ENCODE peak calls at places on chromosomes 4 and X, in nine cellular contexts. One of them, this sample, is unnamed.

GRCh38 chr4:52577285-52577968 is 81.7 kb downstream of the USP46 start:
- DNase-seq in body of pancreas: no peak
- DNase-seq in adrenal gland: no peak
- DNase-seq in pancreas: no peak
- DNase-seq in progenitor cell of endocrine pancreas: no peak
- DNase-seq in mucosa of descending colon: no peak
- DNase-seq in colonic mucosa: no peak
- DNase-seq in GM06990: no peak
- DNase-seq in heart right ventricle: no peak
- DNase-seq in this sample: no peak

GRCh38 chr4:113438596-113438995 is 322.9 kb downstream of the CAMK2D start:
- DNase-seq in body of pancreas: no peak
- DNase-seq in adrenal gland: no peak
- DNase-seq in pancreas: no peak
- DNase-seq in progenitor cell of endocrine pancreas: no peak
- DNase-seq in mucosa of descending colon: no peak
- DNase-seq in colonic mucosa: no peak
- DNase-seq in GM06990: no peak
- DNase-seq in heart right ventricle: no peak
- DNase-seq in this sample: no peak

GRCh38 chr4:3213661-3214250 is 35.2 kb upstream of the MSANTD1 start:
- DNase-seq in body of pancreas: no peak
- DNase-seq in adrenal gland: no peak
- DNase-seq in pancreas: no peak
- DNase-seq in progenitor cell of endocrine pancreas: no peak
- DNase-seq in mucosa of descending colon: no peak
- DNase-seq in colonic mucosa: no peak
- DNase-seq in GM06990: no peak
- DNase-seq in heart right ventricle: no peak
- DNase-seq in this sample: no peak

GRCh38 chr4:155319506-155319905 is 57.3 kb downstream of the MAP9 start:
- DNase-seq in body of pancreas: no peak
- DNase-seq in adrenal gland: no peak
- DNase-seq in pancreas: no peak
- DNase-seq in progenitor cell of endocrine pancreas: no peak
- DNase-seq in mucosa of descending colon: no peak
- DNase-seq in colonic mucosa: no peak
- DNase-seq in GM06990: no peak
- DNase-seq in heart right ventricle: no peak
- DNase-seq in this sample: no peak

GRCh38 chr4:152997771-152998487 is 61.8 kb downstream of the FHDC1 start:
- DNase-seq in body of pancreas: peak
- DNase-seq in adrenal gland: no peak
- DNase-seq in pancreas: peak
- DNase-seq in progenitor cell of endocrine pancreas: no peak
- DNase-seq in mucosa of descending colon: no peak
- DNase-seq in colonic mucosa: no peak
- DNase-seq in GM06990: no peak
- DNase-seq in heart right ventricle: no peak
- DNase-seq in this sample: no peak

GRCh38 chr4:138851626-138852443 is 163.7 kb upstream of the NOCT start:
- DNase-seq in body of pancreas: no peak
- DNase-seq in adrenal gland: no peak
- DNase-seq in pancreas: no peak
- DNase-seq in progenitor cell of endocrine pancreas: no peak
- DNase-seq in mucosa of descending colon: no peak
- DNase-seq in colonic mucosa: no peak
- DNase-seq in GM06990: no peak
- DNase-seq in heart right ventricle: no peak
- DNase-seq in this sample: no peak

GRCh38 chr4:6676722-6677558 is 16.7 kb upstream of the S100P start:
- DNase-seq in body of pancreas: no peak
- DNase-seq in adrenal gland: no peak
- DNase-seq in pancreas: no peak
- DNase-seq in progenitor cell of endocrine pancreas: no peak
- DNase-seq in mucosa of descending colon: no peak
- DNase-seq in colonic mucosa: no peak
- DNase-seq in GM06990: no peak
- DNase-seq in heart right ventricle: no peak
- DNase-seq in this sample: no peak

GRCh38 chrX:40057405-40057804 is 40.4 kb downstream of the BCOR start:
- DNase-seq in body of pancreas: no peak
- DNase-seq in adrenal gland: no peak
- DNase-seq in pancreas: no peak
- DNase-seq in progenitor cell of endocrine pancreas: no peak
- DNase-seq in mucosa of descending colon: no peak
- DNase-seq in colonic mucosa: no peak
- DNase-seq in GM06990: no peak
- DNase-seq in heart right ventricle: no peak
- DNase-seq in this sample: no peak

GRCh38 chr4:73721419-73721818 is 18.9 kb upstream of the CXCL8 start:
- DNase-seq in body of pancreas: no peak
- DNase-seq in adrenal gland: no peak
- DNase-seq in pancreas: no peak
- DNase-seq in progenitor cell of endocrine pancreas: no peak
- DNase-seq in mucosa of descending colon: no peak
- DNase-seq in colonic mucosa: no peak
- DNase-seq in GM06990: no peak
- DNase-seq in heart right ventricle: no peak
- DNase-seq in this sample: no peak

GRCh38 chr4:85475631-85476233 is 782 bp downstream of the ARHGAP24 start:
- DNase-seq in body of pancreas: peak
- DNase-seq in adrenal gland: no peak
- DNase-seq in pancreas: no peak
- DNase-seq in progenitor cell of endocrine pancreas: peak
- DNase-seq in mucosa of descending colon: peak
- DNase-seq in colonic mucosa: peak
- DNase-seq in GM06990: no peak
- DNase-seq in heart right ventricle: peak
- DNase-seq in this sample: no peak

GRCh38 chrX:147899715-147900114 is 12.0 kb upstream of the FMR1 start:
- DNase-seq in body of pancreas: no peak
- DNase-seq in adrenal gland: no peak
- DNase-seq in pancreas: no peak
- DNase-seq in progenitor cell of endocrine pancreas: no peak
- DNase-seq in mucosa of descending colon: no peak
- DNase-seq in colonic mucosa: no peak
- DNase-seq in GM06990: no peak
- DNase-seq in heart right ventricle: no peak
- DNase-seq in this sample: no peak
- TF ChIP-seq CTCF in body of pancreas: no peak
- TF ChIP-seq CTCF in adrenal gland: no peak
- TF ChIP-seq CTCF in pancreas: no peak
- TF ChIP-seq CTCF in progenitor cell of endocrine pancreas: no peak
- TF ChIP-seq CTCF in mucosa of descending colon: no peak
- TF ChIP-seq CTCF in colonic mucosa: no peak
- TF ChIP-seq CTCF in GM06990: no peak
- TF ChIP-seq CTCF in heart right ventricle: no peak
- TF ChIP-seq CTCF in this sample: no peak

GRCh38 chr4:663438-664428 is 10.3 kb downstream of the ATP5ME start:
- DNase-seq in body of pancreas: peak
- DNase-seq in adrenal gland: peak
- DNase-seq in pancreas: no peak
- DNase-seq in progenitor cell of endocrine pancreas: peak
- DNase-seq in mucosa of descending colon: peak
- DNase-seq in colonic mucosa: no peak
- DNase-seq in GM06990: peak
- DNase-seq in heart right ventricle: peak
- DNase-seq in this sample: no peak
- TF ChIP-seq CTCF in body of pancreas: no peak
- TF ChIP-seq CTCF in adrenal gland: no peak
- TF ChIP-seq CTCF in pancreas: no peak
- TF ChIP-seq CTCF in progenitor cell of endocrine pancreas: peak
- TF ChIP-seq CTCF in mucosa of descending colon: no peak
- TF ChIP-seq CTCF in colonic mucosa: no peak
- TF ChIP-seq CTCF in GM06990: no peak
- TF ChIP-seq CTCF in heart right ventricle: peak
- TF ChIP-seq CTCF in this sample: no peak

GRCh38 chr4:64721106-64721505 is 311.9 kb upstream of the TECRL start:
- DNase-seq in body of pancreas: no peak
- DNase-seq in adrenal gland: no peak
- DNase-seq in pancreas: no peak
- DNase-seq in progenitor cell of endocrine pancreas: no peak
- DNase-seq in mucosa of descending colon: no peak
- DNase-seq in colonic mucosa: no peak
- DNase-seq in GM06990: no peak
- DNase-seq in heart right ventricle: no peak
- DNase-seq in this sample: no peak

GRCh38 chr4:64718091-64718490 is 308.8 kb upstream of the TECRL start:
- DNase-seq in body of pancreas: no peak
- DNase-seq in adrenal gland: no peak
- DNase-seq in pancreas: no peak
- DNase-seq in progenitor cell of endocrine pancreas: no peak
- DNase-seq in mucosa of descending colon: no peak
- DNase-seq in colonic mucosa: no peak
- DNase-seq in GM06990: no peak
- DNase-seq in heart right ventricle: no peak
- DNase-seq in this sample: no peak

GRCh38 chr4:64713256-64713840 is 304.1 kb upstream of the TECRL start:
- DNase-seq in body of pancreas: no peak
- DNase-seq in adrenal gland: no peak
- DNase-seq in pancreas: no peak
- DNase-seq in progenitor cell of endocrine pancreas: no peak
- DNase-seq in mucosa of descending colon: no peak
- DNase-seq in colonic mucosa: no peak
- DNase-seq in GM06990: no peak
- DNase-seq in heart right ventricle: no peak
- DNase-seq in this sample: no peak

GRCh38 chr4:64715741-64716140 is 306.5 kb upstream of the TECRL start:
- DNase-seq in body of pancreas: no peak
- DNase-seq in adrenal gland: no peak
- DNase-seq in pancreas: no peak
- DNase-seq in progenitor cell of endocrine pancreas: no peak
- DNase-seq in mucosa of descending colon: no peak
- DNase-seq in colonic mucosa: no peak
- DNase-seq in GM06990: no peak
- DNase-seq in heart right ventricle: no peak
- DNase-seq in this sample: no peak
- TF ChIP-seq CTCF in body of pancreas: no peak
- TF ChIP-seq CTCF in adrenal gland: no peak
- TF ChIP-seq CTCF in pancreas: no peak
- TF ChIP-seq CTCF in progenitor cell of endocrine pancreas: no peak
- TF ChIP-seq CTCF in mucosa of descending colon: no peak
- TF ChIP-seq CTCF in colonic mucosa: no peak
- TF ChIP-seq CTCF in GM06990: no peak
- TF ChIP-seq CTCF in heart right ventricle: no peak
- TF ChIP-seq CTCF in this sample: no peak

DNA sequence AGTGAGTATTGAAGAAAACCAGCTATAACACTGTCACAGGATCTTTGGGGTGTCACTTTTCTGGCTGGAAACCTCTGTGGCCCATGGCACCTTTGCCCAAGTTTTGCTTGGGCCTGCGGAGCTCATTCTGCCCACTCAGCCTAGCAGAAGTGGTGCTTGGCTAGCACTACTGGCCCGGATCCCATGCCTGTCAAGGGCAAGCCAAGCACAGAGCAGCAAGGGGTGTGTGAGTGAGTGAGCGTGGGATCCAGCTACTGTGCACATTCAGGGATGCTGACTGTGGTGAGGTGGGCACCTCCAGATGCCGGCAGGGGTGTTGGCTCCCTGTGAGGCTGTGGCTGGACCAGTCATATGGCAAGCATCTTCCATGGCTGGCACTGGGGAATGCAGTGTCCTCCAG is 55.4 kb upstream of the RASGEF1B start:
- DNase-seq in body of pancreas: no peak
- DNase-seq in adrenal gland: no peak
- DNase-seq in pancreas: no peak
- DNase-seq in progenitor cell of endocrine pancreas: no peak
- DNase-seq in mucosa of descending colon: no peak
- DNase-seq in colonic mucosa: no peak
- DNase-seq in GM06990: no peak
- DNase-seq in heart right ventricle: peak
- DNase-seq in this sample: no peak
- TF ChIP-seq CTCF in body of pancreas: no peak
- TF ChIP-seq CTCF in adrenal gland: no peak
- TF ChIP-seq CTCF in pancreas: no peak
- TF ChIP-seq CTCF in progenitor cell of endocrine pancreas: no peak
- TF ChIP-seq CTCF in mucosa of descending colon: no peak
- TF ChIP-seq CTCF in colonic mucosa: no peak
- TF ChIP-seq CTCF in GM06990: no peak
- TF ChIP-seq CTCF in heart right ventricle: no peak
- TF ChIP-seq CTCF in this sample: no peak

DNA sequence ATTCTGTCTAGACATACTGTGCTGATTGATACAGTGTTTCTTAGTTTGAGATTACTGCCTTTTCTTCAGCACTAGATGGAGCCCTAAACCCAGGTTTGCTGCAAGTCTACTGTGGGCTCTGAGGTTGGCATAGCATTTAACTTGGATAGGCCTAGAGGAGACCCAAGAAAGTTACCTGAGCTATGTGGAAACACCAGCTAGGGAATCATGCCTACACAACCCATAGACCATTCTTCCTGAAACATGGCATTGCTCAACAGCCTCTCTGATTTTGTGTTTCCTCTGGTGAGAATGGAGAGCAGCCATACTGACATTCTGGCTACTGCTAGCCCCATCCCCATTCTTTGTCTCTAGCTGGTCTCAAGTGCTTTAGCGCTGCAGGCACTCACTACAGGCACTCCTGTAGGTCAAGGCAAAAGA is 287.7 kb upstream of the PCDH18 start:
- DNase-seq in body of pancreas: peak
- DNase-seq in adrenal gland: no peak
- DNase-seq in pancreas: peak
- DNase-seq in progenitor cell of endocrine pancreas: no peak
- DNase-seq in mucosa of descending colon: peak
- DNase-seq in colonic mucosa: no peak
- DNase-seq in GM06990: no peak
- DNase-seq in heart right ventricle: no peak
- DNase-seq in this sample: no peak
- TF ChIP-seq CTCF in body of pancreas: peak
- TF ChIP-seq CTCF in adrenal gland: no peak
- TF ChIP-seq CTCF in pancreas: no peak
- TF ChIP-seq CTCF in progenitor cell of endocrine pancreas: peak
- TF ChIP-seq CTCF in mucosa of descending colon: no peak
- TF ChIP-seq CTCF in colonic mucosa: no peak
- TF ChIP-seq CTCF in GM06990: peak
- TF ChIP-seq CTCF in heart right ventricle: peak
- TF ChIP-seq CTCF in this sample: peak

This sample was measured in type B pancreatic cell.